ENCODE peak calls at places on chromosomes 1 and 21, in four cellular contexts. C, Q, O and W are unnamed samples. For H3K79me2, the result is how much of the 10 kb centered on the place peaks cover.

GRCh38 chr1:110746644-110747259 is 72.0 kb upstream of the KCNA3 start:
- DNase-seq in C (no peak), Q (peak), O (peak), W (peak)

GRCh38 chr1:37246631-37247030 is 212.3 kb upstream of the GRIK3 start:
- DNase-seq in C (no peak), Q (no peak), O (no peak), W (no peak)

GRCh38 chr1:180309338-180309737 is 79.3 kb downstream of the LHX4 start:
- DNase-seq in C (no peak), Q (peak), O (peak), W (peak)

GRCh38 chr1:92476071-92476607 is 10.6 kb downstream of the GFI1 start:
- DNase-seq in C (no peak), Q (no peak), O (no peak), W (no peak)

GRCh38 chr1:1086911-1087341 is 12.8 kb upstream of the RNF223 start:
- DNase-seq in C (no peak), Q (no peak), O (no peak), W (no peak)

GRCh38 chr1:82538876-82539275 is 738.1 kb downstream of the ADGRL2 start:
- DNase-seq in C (no peak), Q (peak), O (no peak), W (no peak)

GRCh38 chr1:102757363-102757762 is 351.0 kb downstream of the COL11A1 start:
- DNase-seq in C (no peak), Q (no peak), O (peak), W (no peak)

GRCh38 chr1:71473331-71473730 is 392.5 kb upstream of the ZRANB2 start:
- DNase-seq in C (no peak), Q (no peak), O (no peak), W (no peak)

GRCh38 chr1:199585392-199585791 is 442.1 kb upstream of the NR5A2 start:
- DNase-seq in C (no peak), Q (no peak), O (no peak), W (peak)

GRCh38 chr1:161390559-161390858 is 22.8 kb upstream of the CFAP126 start:
- DNase-seq in C (no peak), Q (no peak), O (peak), W (peak)

GRCh38 chr1:247084771-247085170 is 6.2 kb upstream of the ZNF670 start:
- DNase-seq in C (no peak), Q (no peak), O (no peak), W (no peak)

GRCh38 chr21:36656138-36656537 is 42.8 kb upstream of the SIM2 start:
- DNase-seq in C (no peak), Q (no peak), O (no peak), W (peak)

GRCh38 chr1:116766616-116767469 is 12.6 kb downstream of the CD2 start:
- DNase-seq in C (no peak), Q (no peak), O (no peak), W (no peak)

GRCh38 chr1:160167056-160167455 is 15.7 kb downstream of the ATP1A4 start:
- DNase-seq in C (no peak), Q (no peak), O (no peak), W (peak)

GRCh38 chr1:160168609-160169369 is 17.4 kb downstream of the ATP1A4 start:
- DNase-seq in C (no peak), Q (peak), O (peak), W (no peak)

GRCh38 chr1:160168016-160168415 is 16.6 kb downstream of the ATP1A4 start:
- DNase-seq in C (no peak), Q (no peak), O (no peak), W (no peak)

GRCh38 chr1:160166459-160166858 is 15.1 kb downstream of the ATP1A4 start:
- DNase-seq in C (no peak), Q (no peak), O (no peak), W (no peak)

GRCh38 chr1:160167580-160167979 is 16.2 kb downstream of the ATP1A4 start:
- DNase-seq in C (no peak), Q (peak), O (peak), W (peak)
- H3K4me2 ChIP-seq in C (no peak), Q (no peak), O (no peak), W (peak)

GRCh38 chr1:150863765-150864164 is 12.6 kb downstream of the ARNT start:
- DNase-seq in C (no peak), Q (no peak), O (no peak), W (no peak)
- H3K79me2 ChIP-seq in C (under half), Q (under half), O (under half), W (under half)

DNA sequence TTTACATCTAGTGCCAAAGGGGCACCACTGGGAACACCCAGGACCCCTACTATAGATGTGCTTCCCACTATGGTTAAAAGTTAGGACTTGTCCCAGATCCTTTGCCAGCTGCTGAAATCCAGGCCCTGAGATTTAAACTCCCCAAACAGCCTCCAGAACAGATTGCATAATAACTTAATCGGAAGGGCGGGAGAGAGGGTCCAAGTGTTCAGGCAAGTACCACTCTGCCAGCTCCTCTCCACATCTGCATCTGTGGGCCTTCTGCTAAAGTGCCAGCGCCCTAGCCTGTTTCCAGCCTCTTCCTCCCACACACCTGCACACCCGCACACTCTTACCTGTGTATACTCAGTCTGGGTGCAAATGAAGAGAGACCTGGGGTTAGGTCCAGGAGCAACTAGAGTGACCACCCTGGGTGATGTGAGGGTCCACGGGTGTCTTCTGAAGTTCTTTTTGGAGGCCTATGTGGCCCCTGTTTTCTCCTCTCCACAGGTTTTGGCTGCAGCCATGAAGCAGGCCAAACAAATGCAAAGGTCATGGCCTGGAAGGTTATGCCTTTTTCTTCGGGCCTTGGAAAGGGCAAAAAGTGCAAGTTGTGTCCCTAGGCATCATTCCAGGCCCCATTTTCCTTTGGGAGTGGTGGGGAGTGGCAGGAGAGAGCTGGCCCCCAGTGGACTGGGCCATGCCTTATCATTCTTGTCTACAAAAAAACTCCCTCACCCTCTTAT is 29.3 kb downstream of the KIRREL1 start:
- DNase-seq in C (no peak), Q (no peak), O (no peak), W (no peak)
- H3K4me2 ChIP-seq in C (no peak), Q (no peak), O (no peak), W (no peak)

GRCh38 chr1:65149753-65150463 is 1.9 kb downstream of the AK4 start:
- DNase-seq in C (no peak), Q (no peak), O (no peak), W (no peak)
- H3K79me2 ChIP-seq in C (half or more), Q (under half), O (under half), W (half or more)